ENCODE peak calls at places on chromosomes 2 and 18, in eight cellular contexts. V, A, W, E, P, J, M and O are unnamed samples.

GRCh38 chr18:27298215-27298804 is 113.2 kb upstream of the CHST9 start:
- DNase-seq in V (no peak), W (no peak), M (no peak), A (no peak), P (no peak), E (no peak), J (peak; percentile 5), O (no peak)

GRCh38 chr2:33411765-33412164 is 64.7 kb upstream of the RASGRP3 start:
- DNase-seq in W (no peak), V (no peak), P (no peak), J (no peak), E (no peak), A (no peak), M (peak; percentile 32), O (no peak)

GRCh38 chr2:45647346-45647745 is 4.1 kb upstream of the PRKCE start:
- DNase-seq in W (no peak), A (no peak), M (no peak), P (no peak), J (no peak), V (no peak), E (no peak), O (no peak)

GRCh38 chr2:207990784-207991183 is 34.5 kb downstream of the PLEKHM3 start:
- DNase-seq in M (no peak), A (no peak), V (no peak), P (no peak), E (no peak), J (no peak), W (no peak), O (no peak)

GRCh38 chr2:38672445-38673364 is 6.8 kb downstream of the GALM start:
- DNase-seq in P (no peak), W (no peak), A (peak; percentile 0), E (no peak), M (no peak), V (no peak), J (no peak), O (no peak)

GRCh38 chr2:121075641-121076500 is 209.1 kb downstream of the TFCP2L1 start:
- DNase-seq in J (no peak), V (no peak), M (peak; percentile 30), P (no peak), E (no peak), A (peak; percentile 74), W (no peak), O (no peak)

GRCh38 chr18:37270046-37270665 is 295.4 kb downstream of the CELF4 start:
- DNase-seq in M (peak; percentile 79), A (no peak), E (peak; percentile 56), J (no peak), W (no peak), V (no peak), P (no peak), O (peak; percentile 29)

GRCh38 chr2:41242001-41242331 is 790.1 kb upstream of the SLC8A1 start:
- DNase-seq in A (no peak), V (no peak), P (no peak), E (no peak), M (no peak), J (no peak), W (no peak), O (no peak)

GRCh38 chr2:146602383-146602782 is 1242.4 kb upstream of the ACVR2A start:
- DNase-seq in V (no peak), M (peak; percentile 72), W (no peak), P (no peak), A (no peak), E (no peak), J (no peak), O (no peak)

GRCh38 chr2:9971105-9971818 is 19.8 kb downstream of the GRHL1 start:
- DNase-seq in J (peak; percentile 63), W (no peak), M (peak; percentile 74), V (no peak), A (no peak), E (no peak), P (no peak), O (no peak)

GRCh38 chr18:50218432-50219197 is 23.7 kb upstream of the MYO5B start:
- DNase-seq in J (no peak), E (peak; percentile 14), M (peak; percentile 33), A (no peak), V (no peak), P (no peak), W (no peak), O (no peak)

GRCh38 chr2:195768454-195768853 is 111.4 kb downstream of the SLC39A10 start:
- DNase-seq in E (no peak), V (no peak), A (no peak), J (no peak), W (no peak), P (no peak), M (peak; percentile 32), O (no peak)

GRCh38 chr18:24570716-24571115 is 110.3 kb downstream of the HRH4 start:
- DNase-seq in P (no peak), E (no peak), V (no peak), W (no peak), M (no peak), J (no peak), A (no peak), O (no peak)

GRCh38 chr2:121052507-121052906 is 232.5 kb downstream of the TFCP2L1 start:
- DNase-seq in E (no peak), M (no peak), P (no peak), J (no peak), V (peak; percentile 47), A (no peak), W (no peak), O (no peak)

GRCh38 chr2:113117594-113118262 is 9.7 kb upstream of the IL1RN start:
- DNase-seq in W (peak; percentile 7), V (no peak), A (no peak), E (peak; percentile 22), P (no peak), M (peak; percentile 98), J (peak; percentile 82), O (no peak)

GRCh38 chr2:203869610-203870042 is 2.1 kb downstream of the CTLA4 start:
- DNase-seq in V (no peak), E (no peak), M (no peak), W (no peak), J (no peak), P (peak; percentile 48), A (no peak), O (no peak)

GRCh38 chr18:75183524-75183923 is 25.4 kb downstream of the PTGR3 start:
- DNase-seq in W (no peak), A (no peak), J (peak; percentile 94), V (no peak), E (no peak), M (peak; percentile 34), P (no peak), O (no peak)

GRCh38 chr2:241506793-241507429 is 1.5 kb downstream of the STK25 start:
- DNase-seq in J (no peak), W (no peak), M (peak; percentile 30), A (no peak), E (no peak), V (no peak), P (no peak), O (peak; percentile 52)
- H3K27ac ChIP-seq in J (peak overlapping the region; percentile 85), W (peak overlapping the region; percentile 96), M (no peak overlapping the region), A (peak overlapping the region; percentile 90), E (peak overlapping the region; percentile 28), V (peak overlapping the region; percentile 92), P (no peak overlapping the region), O (peak overlapping the region; percentile 94)

DNA sequence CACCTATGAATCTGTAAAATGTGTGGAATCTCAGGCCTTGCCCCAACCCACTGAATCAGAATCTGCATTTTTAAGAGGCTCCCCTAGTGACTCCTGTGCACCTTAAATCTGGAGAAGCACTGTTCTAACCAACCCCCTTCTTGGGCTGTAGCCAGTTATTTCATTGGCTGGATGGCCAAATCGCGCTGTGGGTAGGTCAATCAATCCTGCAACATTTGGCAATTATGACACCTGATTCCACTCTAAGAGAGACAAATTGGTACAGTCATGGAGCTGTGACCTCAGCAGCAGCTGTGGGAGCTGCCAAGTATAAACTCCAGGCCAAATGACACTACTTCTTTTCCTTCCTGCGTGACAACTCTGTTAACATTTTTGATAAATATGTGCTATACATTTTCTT is 208.7 kb downstream of the CLIP4 start:
- DNase-seq in E (no peak), J (no peak), V (no peak), W (no peak), M (peak; percentile 65), A (no peak), P (no peak), O (no peak)
- H3K27ac ChIP-seq in E (no peak overlapping the region), J (no peak overlapping the region), V (no peak overlapping the region), W (no peak overlapping the region), M (no peak overlapping the region), A (no peak overlapping the region), P (no peak overlapping the region), O (no peak overlapping the region)

GRCh38 chr2:85171916-85172315 is 38.7 kb downstream of the TCF7L1 start:
- DNase-seq in J (no peak), M (no peak), W (no peak), V (peak; percentile 39), A (no peak), P (no peak), E (no peak), O (no peak)

GRCh38 chr2:85177031-85177824 is 44.0 kb downstream of the TCF7L1 start:
- DNase-seq in W (no peak), J (no peak), P (no peak), E (no peak), M (no peak), A (no peak), V (no peak), O (no peak)

GRCh38 chr2:85174943-85175342 is 41.8 kb downstream of the TCF7L1 start:
- DNase-seq in A (no peak), M (no peak), J (no peak), P (no peak), W (no peak), V (peak; percentile 33), E (no peak), O (no peak)

GRCh38 chr2:85175369-85176299 is 42.4 kb downstream of the TCF7L1 start:
- DNase-seq in J (no peak), V (peak; percentile 26), W (no peak), A (no peak), M (peak; percentile 70), P (no peak), E (no peak), O (no peak)

GRCh38 chr2:85173909-85174308 is 40.7 kb downstream of the TCF7L1 start:
- DNase-seq in P (no peak), M (peak; percentile 42), J (no peak), W (no peak), E (no peak), V (no peak), A (no peak), O (no peak)
- H3K27ac ChIP-seq in P (no peak overlapping the region), M (no peak overlapping the region), J (no peak overlapping the region), W (no peak overlapping the region), E (no peak overlapping the region), V (no peak overlapping the region), A (no peak overlapping the region), O (no peak overlapping the region)

DNA sequence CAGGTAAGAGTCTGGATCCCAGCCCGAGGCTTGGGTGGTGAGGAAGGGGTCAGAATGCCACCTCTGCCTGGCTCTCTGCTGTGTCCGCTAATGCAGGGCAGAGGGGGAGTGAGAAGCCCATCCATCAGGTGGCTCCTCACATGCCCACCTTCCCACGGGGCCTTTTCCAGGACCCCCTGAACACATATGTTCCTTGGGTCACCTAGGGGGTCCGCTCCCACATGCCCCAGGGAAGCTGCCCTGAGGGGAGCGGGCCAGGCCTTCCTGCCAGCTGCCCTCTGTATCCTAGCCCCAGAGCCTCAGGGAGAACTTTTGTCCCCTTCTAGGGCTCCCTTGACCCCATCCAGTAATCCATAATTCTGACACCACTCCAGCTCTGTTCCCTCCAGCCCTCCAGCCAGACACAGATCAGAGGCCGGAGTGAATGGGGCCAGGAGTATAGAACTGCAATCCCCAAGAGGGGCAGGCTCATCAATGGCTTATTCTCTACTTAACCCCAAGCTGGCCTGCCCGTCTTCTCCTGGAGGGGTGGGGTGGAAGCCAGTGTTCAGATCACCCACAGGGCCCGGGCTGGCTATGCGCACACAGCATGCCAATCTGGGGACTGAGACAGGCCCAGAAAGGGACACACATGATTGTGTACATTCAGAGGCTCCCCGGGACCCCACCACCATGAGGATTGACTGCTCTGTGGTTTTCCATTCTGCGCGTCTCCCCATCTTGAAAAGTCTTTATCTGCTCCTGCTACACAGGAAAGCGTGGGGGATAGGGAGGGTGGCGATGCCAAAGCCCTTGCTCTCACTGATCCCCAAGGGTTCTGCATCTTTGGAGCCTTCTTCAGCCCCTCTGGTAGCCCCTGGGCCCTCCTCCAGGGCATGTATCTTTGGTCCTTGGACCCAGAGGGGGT is 1.1 kb downstream of the EMILIN1 start:
- DNase-seq in A (no peak), E (no peak), V (no peak), J (no peak), P (no peak), M (peak; percentile 74), W (no peak), O (no peak)
- H3K27ac ChIP-seq in A (peak overlapping the region; percentile 97), E (no peak overlapping the region), V (peak overlapping the region; percentile 84), J (peak overlapping the region; percentile 83), P (no peak overlapping the region), M (peak overlapping the region; percentile 74), W (peak overlapping the region; percentile 98), O (peak overlapping the region; percentile 88)